ENCODE peak calls at places on chromosomes 16 and 17, in five cellular contexts. B is HepG2, C is K562, Y is WTC11, M is GM12878. A is an unnamed sample.
A peak's percentile ranks its signal among the peaks of the same experiment; 100 is the strongest.

GRCh38 chr16:2028620-2029220 is 2.0 kb downstream of the NHERF2 start:
- DNase-seq in B (no peak), C (no peak), Y (no peak), M (no peak), A (no peak)

GRCh38 chr17:57313276-57313835 is 57.0 kb downstream of the MSI2 start:
- DNase-seq in B (no peak), C (no peak), Y (no peak), M (no peak), A (no peak)

GRCh38 chr17:7484964-7485377 is 805 bp downstream of the POLR2A start:
- DNase-seq in B (no peak), C (no peak), Y (no peak), M (no peak), A (no peak)

GRCh38 chr17:67390646-67391480 is 13.8 kb downstream of the PITPNC1 start:
- DNase-seq in B (peak; percentile 86), C (no peak), Y (no peak), M (peak; percentile 87), A (no peak)

GRCh38 chr16:64983983-64984382 is 137.9 kb downstream of the CDH11 start:
- DNase-seq in B (peak; percentile 5), C (peak; percentile 24), Y (peak; percentile 78), M (no peak), A (peak; percentile 29)

GRCh38 chr17:35666967-35667552 is 64.4 kb upstream of the RASL10B start:
- DNase-seq in B (peak; percentile 3), C (no peak), Y (no peak), M (no peak), A (no peak)

GRCh38 chr17:36934759-36935630 is 2.3 kb upstream of the LHX1 start:
- DNase-seq in B (no peak), C (peak; percentile 67), Y (peak; percentile 79), M (no peak), A (peak; percentile 85)

GRCh38 chr17:3026856-3027751 is 36.3 kb downstream of the OR1D5 start:
- DNase-seq in B (no peak), C (no peak), Y (no peak), M (no peak), A (no peak)

GRCh38 chr16:81601601-81602251 is 157.1 kb downstream of the CMIP start:
- DNase-seq in B (no peak), C (no peak), Y (no peak), M (no peak), A (no peak)

GRCh38 chr16:80614908-80615696 is 74.3 kb downstream of the DYNLRB2 start:
- DNase-seq in B (no peak), C (peak; percentile 25), Y (no peak), M (no peak), A (peak; percentile 10)

GRCh38 chr17:79459003-79459655 is 151.7 kb downstream of the RBFOX3 start:
- DNase-seq in B (no peak), C (no peak), Y (no peak), M (no peak), A (no peak)

GRCh38 chr16:25012525-25012991 is 2.6 kb downstream of the ARHGAP17 start:
- DNase-seq in B (no peak), C (no peak), Y (no peak), M (no peak), A (no peak)

GRCh38 chr16:50366126-50366525 is 2.7 kb downstream of the BRD7 start:
- DNase-seq in B (no peak), C (no peak), Y (no peak), M (no peak), A (no peak)

GRCh38 chr17:80884811-80885210 is 106.8 kb upstream of the CHMP6 start:
- DNase-seq in B (no peak), C (no peak), Y (no peak), M (no peak), A (no peak)

GRCh38 chr16:20747030-20747816 is 5.6 kb upstream of the THUMPD1 start:
- DNase-seq in B (peak; percentile 52), C (peak; percentile 72), Y (no peak), M (no peak), A (no peak)

GRCh38 chr17:11645426-11645825 is 47.2 kb downstream of the DNAH9 start:
- DNase-seq in B (no peak), C (no peak), Y (no peak), M (no peak), A (no peak)

GRCh38 chr17:50186661-50187402 is 14.6 kb downstream of the COL1A1 start:
- DNase-seq in B (no peak), C (no peak), Y (no peak), M (no peak), A (no peak)

GRCh38 chr17:78294776-78295175 is 63.3 kb downstream of the TMEM235 start:
- DNase-seq in B (no peak), C (no peak), Y (no peak), M (no peak), A (no peak)

GRCh38 chr16:76201385-76201784 is 75.8 kb upstream of the CNTNAP4 start:
- DNase-seq in B (no peak), C (no peak), Y (no peak), M (no peak), A (no peak)

GRCh38 chr16:19113577-19114358 is at the start of gene ITPRIPL2:
- DNase-seq in B (peak; percentile 67), C (peak; percentile 79), Y (peak; percentile 58), M (no peak), A (no peak)

GRCh38 chr17:61410555-61411089 is 11.0 kb downstream of the TBX2 start:
- DNase-seq in B (no peak), C (no peak), Y (peak; percentile 86), M (no peak), A (peak; percentile 91)

GRCh38 chr16:80932725-80933124 is 74.0 kb downstream of the CMC2 start:
- DNase-seq in B (no peak), C (no peak), Y (no peak), M (no peak), A (no peak)

DNA sequence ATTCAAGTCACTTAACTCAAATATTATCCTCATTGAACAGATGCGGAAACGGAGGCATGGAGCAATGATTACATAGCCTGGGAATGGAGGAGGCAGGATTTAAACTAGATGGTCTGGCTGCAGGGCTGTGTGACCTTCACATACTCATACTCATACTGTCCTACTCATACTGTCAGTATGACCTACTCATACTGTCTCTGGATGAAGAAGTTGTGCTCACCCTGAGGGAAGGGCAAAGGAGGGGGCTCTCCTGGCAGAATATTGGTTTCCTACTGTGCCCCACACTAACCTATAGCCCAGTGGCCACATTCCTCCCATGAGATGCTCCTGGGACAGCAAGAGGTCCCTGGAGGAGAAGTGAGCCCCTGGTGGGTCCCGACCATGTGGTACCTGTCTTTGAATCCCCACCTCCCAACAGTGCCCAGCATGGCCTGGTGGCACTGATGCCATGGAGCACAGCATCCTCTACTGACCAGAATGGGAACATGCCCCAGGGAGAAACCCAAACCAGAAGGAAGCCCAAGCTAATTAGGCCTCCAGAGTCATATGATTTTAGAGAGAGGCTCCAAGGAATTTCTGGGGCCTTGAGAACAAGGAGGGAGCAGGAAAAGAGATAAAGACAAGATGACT is 197.3 kb upstream of the SDK2 start:
- DNase-seq in B (peak; percentile 31), C (no peak), Y (peak; percentile 54), M (no peak), A (peak; percentile 59)
- TF ChIP-seq CREB1 in B (no peak), C (no peak), Y (no peak), M (no peak), A (no peak)

GRCh38 chr17:31538080-31538762 is 146.7 kb downstream of the RAB11FIP4 start:
- DNase-seq in B (no peak), C (no peak), Y (no peak), M (peak; percentile 70), A (no peak)
- TF ChIP-seq SP1 in B (no peak), C (no peak), Y (no peak), M (no peak), A (no peak)

GRCh38 chr16:85649978-85650863 is 37.1 kb downstream of the GSE1 start:
- DNase-seq in B (no peak), C (no peak), Y (no peak), M (no peak), A (no peak)
- TF ChIP-seq CREB1 in B (no peak), C (no peak), Y (no peak), M (no peak), A (no peak)

DNA sequence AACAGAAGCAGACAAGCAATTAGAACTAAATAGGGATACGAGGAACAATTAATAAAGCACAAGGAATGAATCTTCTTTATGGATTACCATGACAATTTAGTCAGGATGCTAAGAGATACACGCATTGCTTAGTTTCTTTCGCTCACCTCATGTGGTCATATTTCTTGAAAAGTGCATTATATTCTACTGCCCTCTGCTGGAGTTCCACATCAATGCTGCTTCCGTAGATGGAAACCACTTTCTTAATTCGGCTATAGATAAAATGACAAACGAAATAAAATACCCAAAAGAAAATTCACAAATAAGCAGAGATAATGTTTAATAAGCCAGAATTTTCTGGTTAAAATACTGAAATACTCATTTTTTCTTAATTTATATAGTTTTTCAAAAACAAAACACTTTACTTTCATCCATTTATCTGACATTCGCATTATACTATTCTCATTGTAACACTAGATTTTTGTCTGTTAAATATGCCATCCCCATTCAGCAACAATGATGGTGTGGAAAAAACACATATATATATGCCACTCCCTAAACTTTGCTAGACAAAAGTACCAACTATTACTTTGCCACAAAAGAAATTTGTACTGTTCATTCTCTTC is 22.0 kb upstream of the PHLPP2 start:
- DNase-seq in B (peak; percentile 51), C (peak; percentile 46), Y (no peak), M (no peak), A (no peak)
- TF ChIP-seq SP1 in B (no peak), C (no peak), Y (no peak), M (no peak), A (no peak)

GRCh38 chr17:9291912-9292562 is 270.7 kb downstream of the NTN1 start:
- DNase-seq in B (peak; percentile 8), C (peak; percentile 19), Y (peak; percentile 49), M (no peak), A (peak; percentile 66)
- TF ChIP-seq CREB1 in B (no peak), C (no peak), Y (no peak), M (no peak), A (no peak)

GRCh38 chr17:19341641-19342610 is 20.6 kb downstream of the B9D1 start:
- DNase-seq in B (no peak), C (no peak), Y (peak; percentile 11), M (no peak), A (no peak)
- TF ChIP-seq SP1 in B (no peak), C (no peak), Y (no peak), M (no peak), A (no peak)

DNA sequence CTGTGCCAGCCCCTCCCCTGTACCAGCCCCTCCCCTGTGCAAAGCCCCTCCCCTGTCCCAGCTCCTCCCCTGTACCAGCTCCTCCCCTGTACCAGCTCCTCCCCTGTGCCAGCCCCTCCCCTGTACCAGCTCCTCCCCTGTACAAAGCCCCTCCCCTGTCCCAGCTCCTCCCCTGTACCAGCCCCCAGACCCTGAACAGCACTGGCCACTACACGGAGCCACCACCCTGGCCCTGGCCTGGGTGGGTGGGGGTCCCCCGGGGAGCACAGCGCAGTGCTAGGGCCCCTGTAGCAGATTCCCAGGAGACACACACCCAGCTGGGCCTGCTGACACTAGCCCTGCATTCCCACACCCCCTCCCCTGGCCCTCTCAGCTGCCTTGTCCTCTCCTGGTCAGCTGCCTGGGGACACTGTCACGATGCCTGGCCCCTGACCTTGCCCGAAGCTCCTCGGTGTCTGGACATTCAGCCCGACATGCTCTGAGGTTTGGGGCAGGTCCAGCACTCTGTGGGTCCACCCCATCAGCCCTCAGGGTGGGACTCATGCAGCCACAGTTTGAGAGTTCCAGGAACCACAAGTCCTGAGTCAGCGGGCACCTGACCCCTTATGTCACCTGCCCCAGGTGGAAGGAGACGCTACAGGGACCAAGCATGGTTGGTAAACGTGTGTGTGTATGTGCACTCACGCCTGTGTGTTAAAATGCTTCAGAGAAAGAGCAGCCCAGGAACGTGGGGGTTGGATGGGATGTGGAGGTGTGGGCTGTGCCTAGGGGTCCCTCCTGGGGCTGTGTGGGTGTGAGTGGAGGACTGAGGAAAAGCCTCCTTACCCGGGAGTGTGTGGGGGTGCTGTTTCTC is 114.2 kb downstream of the METRNL start:
- DNase-seq in B (no peak), C (no peak), Y (peak; percentile 2), M (no peak), A (no peak)
- TF ChIP-seq CREB1 in B (no peak), C (no peak), Y (no peak), M (no peak), A (no peak)

GRCh38 chr16:57501492-57501891 is 15.2 kb upstream of the DOK4 start:
- DNase-seq in B (no peak), C (no peak), Y (no peak), M (no peak), A (no peak)
- TF ChIP-seq SP1 in B (no peak), C (no peak), Y (no peak), M (no peak), A (no peak)

A was measured in H1.